ENCODE peak calls at places on chromosomes 16 and 17, in six cellular contexts. N is K562, W is GM12878, P is SK-N-SH, U is HL-60, Q is H1. C is an unnamed sample.

GRCh38 chr17:10172241-10172741 is 26.1 kb downstream of the GAS7 start:
- DNase-seq in N (no peak), W (no peak), P (no peak), U (peak), Q (no peak), C (no peak)

GRCh38 chr16:15461376-15461775 is 27.0 kb downstream of the BMERB1 start:
- DNase-seq in N (no peak), W (no peak), P (no peak), U (no peak), Q (no peak), C (no peak)

GRCh38 chr16:11301645-11302513 is 20.7 kb upstream of the PRM1 start:
- DNase-seq in N (no peak), W (no peak), P (no peak), U (no peak), Q (no peak), C (no peak)

GRCh38 chr17:76014100-76014924 is 12.8 kb downstream of the EVPL start:
- DNase-seq in N (peak), W (no peak), P (peak), U (peak), Q (peak), C (peak)

GRCh38 chr17:5509482-5509881 is 23.1 kb downstream of the MIS12 start:
- DNase-seq in N (no peak), W (no peak), P (no peak), U (no peak), Q (no peak), C (no peak)

GRCh38 chr16:27237229-27238015 is 31.1 kb downstream of the NSMCE1 start:
- DNase-seq in N (peak), W (peak), P (peak), U (no peak), Q (no peak), C (no peak)

GRCh38 chr16:63982156-63982555 is 1139.7 kb downstream of the CDH11 start:
- DNase-seq in N (no peak), W (no peak), P (no peak), U (no peak), Q (no peak), C (no peak)

GRCh38 chr16:739560-740458 is 988 bp downstream of the CIAO3 start:
- DNase-seq in N (no peak), W (no peak), P (no peak), U (no peak), Q (no peak), C (peak)

GRCh38 chr16:4011940-4012629 is 104.2 kb downstream of the ADCY9 start:
- DNase-seq in N (no peak), W (no peak), P (no peak), U (no peak), Q (no peak), C (peak)

GRCh38 chr17:2138318-2138717 is 83.4 kb downstream of the HIC1 start:
- DNase-seq in N (peak), W (peak), P (peak), U (no peak), Q (no peak), C (no peak)

GRCh38 chr17:12627177-12627629 is 38.5 kb upstream of the MYOCD start:
- DNase-seq in N (peak), W (no peak), P (no peak), U (no peak), Q (no peak), C (peak)

GRCh38 chr17:5715478-5715877 is 131.2 kb upstream of the NLRP1 start:
- DNase-seq in N (no peak), W (no peak), P (no peak), U (peak), Q (no peak), C (no peak)

GRCh38 chr17:57530508-57530907 is 214.6 kb downstream of the CCDC182 start:
- DNase-seq in N (no peak), W (no peak), P (no peak), U (no peak), Q (no peak), C (no peak)

GRCh38 chr17:8693328-8693727 is 51.3 kb downstream of the CCDC42 start:
- DNase-seq in N (no peak), W (no peak), P (no peak), U (no peak), Q (no peak), C (no peak)

GRCh38 chr17:17841620-17842025 is 4.8 kb upstream of the SREBF1 start:
- DNase-seq in N (peak), W (no peak), P (no peak), U (no peak), Q (no peak), C (peak)

GRCh38 chr17:59490259-59490658 is 75.2 kb upstream of the DHX40 start:
- DNase-seq in N (no peak), W (no peak), P (no peak), U (no peak), Q (no peak), C (no peak)

GRCh38 chr16:70608516-70608915 is 37.8 kb upstream of the IL34 start:
- DNase-seq in N (no peak), W (no peak), P (no peak), U (no peak), Q (no peak), C (no peak)

GRCh38 chr17:40025991-40026815 is 11.0 kb downstream of the CSF3 start:
- DNase-seq in N (no peak), W (no peak), P (no peak), U (no peak), Q (no peak), C (no peak)
- TF ChIP-seq GABPA in N (no peak), W (no peak), P (no peak), U (no peak), Q (no peak), C (no peak)

DNA sequence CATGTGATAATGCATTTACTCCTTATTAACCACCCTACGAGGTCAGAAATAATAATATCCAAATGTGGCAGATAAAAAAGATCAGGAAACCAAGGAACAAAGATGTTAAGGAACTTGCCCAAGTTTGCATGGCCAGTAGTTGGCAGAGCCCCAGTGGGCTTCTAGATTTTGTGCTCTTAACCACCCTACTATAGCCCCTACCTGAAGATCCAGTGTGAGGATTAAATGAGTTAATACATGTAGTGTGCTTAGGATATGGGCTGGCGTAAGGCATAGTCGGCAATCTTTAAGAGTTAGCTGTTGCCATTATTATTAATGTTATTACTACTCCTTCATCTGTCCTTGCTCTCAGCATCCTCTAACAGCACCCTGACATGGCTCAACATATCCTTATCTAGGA is 153.4 kb downstream of the SDK2 start:
- DNase-seq in N (no peak), W (no peak), P (no peak), U (no peak), Q (no peak), C (no peak)
- TF ChIP-seq GABPA in N (no peak), W (no peak), P (no peak), U (no peak), Q (no peak), C (no peak)

DNA sequence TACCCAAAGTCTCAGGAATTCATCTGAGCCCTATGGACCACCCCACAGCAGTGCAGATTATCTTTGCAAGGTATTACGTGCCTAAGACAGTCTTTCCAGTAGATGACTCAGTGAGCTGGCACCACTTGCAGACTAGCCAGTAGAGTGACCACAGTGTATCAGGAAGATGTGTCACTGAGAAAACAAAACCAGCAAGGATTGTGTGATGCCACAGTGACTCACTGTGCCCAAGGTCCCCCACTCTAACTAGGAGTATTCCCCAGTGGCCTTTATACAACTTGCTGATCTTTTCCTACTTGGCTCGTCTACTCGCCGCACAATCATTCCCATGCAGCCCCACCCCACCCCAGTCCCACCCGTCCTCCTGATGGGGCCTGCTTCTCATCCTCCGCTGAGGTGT is 26.8 kb upstream of the PRKCA start:
- DNase-seq in N (peak), W (no peak), P (no peak), U (no peak), Q (no peak), C (peak)
- TF ChIP-seq GABPA in N (no peak), W (no peak), P (no peak), U (no peak), Q (no peak), C (no peak)

GRCh38 chr17:7072406-7072805 is 7.6 kb downstream of the CLEC10A start:
- DNase-seq in N (no peak), W (no peak), P (no peak), U (no peak), Q (no peak), C (no peak)

GRCh38 chr17:7074931-7075330 is 5.1 kb downstream of the CLEC10A start:
- DNase-seq in N (no peak), W (no peak), P (no peak), U (no peak), Q (no peak), C (no peak)

GRCh38 chr17:7068268-7068667 is 11.8 kb downstream of the CLEC10A start:
- DNase-seq in N (no peak), W (no peak), P (no peak), U (no peak), Q (no peak), C (no peak)

GRCh38 chr17:7067198-7067597 is 12.9 kb downstream of the CLEC10A start:
- DNase-seq in N (no peak), W (no peak), P (no peak), U (no peak), Q (no peak), C (no peak)

GRCh38 chr17:7070712-7071111 is 9.3 kb downstream of the CLEC10A start:
- DNase-seq in N (no peak), W (no peak), P (no peak), U (no peak), Q (no peak), C (no peak)
- TF ChIP-seq GABPA in N (no peak), W (no peak), P (no peak), U (no peak), Q (no peak), C (no peak)

GRCh38 chr17:41615454-41615853 is 2.9 kb upstream of the KRT16 start:
- DNase-seq in N (no peak), W (no peak), P (no peak), U (no peak), Q (peak), C (no peak)
- TF ChIP-seq GABPA in N (no peak), W (no peak), P (no peak), U (no peak), Q (no peak), C (no peak)

DNA sequence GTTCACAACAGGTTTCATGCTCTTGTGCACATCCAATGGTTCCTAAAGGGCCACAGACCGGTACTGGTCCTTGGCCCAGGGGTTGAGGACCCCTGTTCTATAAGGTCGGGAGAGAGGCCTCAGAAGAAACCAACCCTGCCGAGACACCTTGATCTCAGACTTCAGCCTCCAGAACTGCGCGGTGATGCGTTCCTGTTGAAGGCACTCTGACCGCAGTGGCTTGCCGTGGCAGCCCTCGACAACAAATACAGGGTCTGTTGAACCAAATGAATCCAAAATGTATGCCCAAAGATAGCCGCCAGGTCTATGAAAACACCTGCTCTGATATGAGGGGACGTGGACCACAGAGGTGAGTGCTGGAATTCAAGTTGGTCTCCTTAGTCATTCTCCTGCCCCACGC is 389.8 kb downstream of the SEC14L1 start:
- DNase-seq in N (no peak), W (no peak), P (no peak), U (no peak), Q (no peak), C (no peak)
- TF ChIP-seq GABPA in N (no peak), W (no peak), P (no peak), U (no peak), Q (no peak), C (no peak)